ENCODE peak calls at places on chromosomes 7 and 10, in ten cellular contexts. R, L, J, S, K, F, I, A, P and B are unnamed samples.

GRCh38 chr7:139046143-139046542 is 10.3 kb upstream of the ZC3HAV1L start:
- DNase-seq in S (no peak), J (no peak), R (no peak), A (no peak), F (no peak), P (no peak), K (no peak), I (no peak), L (no peak), B (no peak)

GRCh38 chr7:126727930-126728331 is 524.8 kb downstream of the GRM8 start:
- DNase-seq in J (peak), A (no peak), I (no peak), L (no peak), K (no peak), F (no peak), P (no peak), R (no peak), S (no peak), B (no peak)

GRCh38 chr10:132738454-132739224 is 47.3 kb downstream of the NKX6-2 start:
- DNase-seq in L (no peak), K (no peak), R (no peak), J (no peak), P (no peak), I (no peak), S (no peak), A (no peak), F (no peak), B (no peak)

GRCh38 chr10:118332948-118333710 is 9.0 kb downstream of the FAM204A start:
- DNase-seq in F (no peak), J (peak), K (no peak), P (peak), R (no peak), A (no peak), I (no peak), S (no peak), L (no peak), B (no peak)

GRCh38 chr7:2760098-2760889 is 72.3 kb downstream of the AMZ1 start:
- DNase-seq in K (peak), J (peak), I (no peak), S (peak), A (peak), F (no peak), R (peak), P (peak), L (no peak), B (peak)

GRCh38 chr7:80548790-80549530 is 37.1 kb upstream of the GNAT3 start:
- DNase-seq in K (no peak), P (no peak), A (no peak), L (no peak), F (no peak), I (no peak), S (no peak), R (no peak), J (no peak), B (no peak)

GRCh38 chr10:14477408-14477710 is 146.6 kb upstream of the FRMD4A start:
- DNase-seq in R (no peak), K (no peak), A (no peak), L (no peak), I (no peak), S (no peak), J (no peak), F (no peak), P (no peak), B (no peak)

GRCh38 chr7:35792472-35793224 is 8.2 kb upstream of the SEPTIN7 start:
- DNase-seq in L (no peak), S (no peak), K (no peak), I (no peak), J (no peak), R (no peak), F (no peak), A (no peak), P (no peak), B (no peak)

GRCh38 chr7:155303897-155304296 is 6.2 kb downstream of the INSIG1 start:
- DNase-seq in I (no peak), S (no peak), P (no peak), L (no peak), F (no peak), K (no peak), R (no peak), J (no peak), A (no peak), B (no peak)

GRCh38 chr7:96314402-96315108 is 7.3 kb downstream of the SLC25A13 start:
- DNase-seq in R (no peak), J (no peak), A (no peak), K (no peak), F (no peak), L (no peak), S (no peak), I (no peak), P (no peak), B (no peak)

GRCh38 chr10:99689461-99689860 is 30.2 kb downstream of the ENTPD7 start:
- DNase-seq in F (no peak), K (no peak), R (no peak), I (no peak), J (no peak), L (no peak), A (no peak), S (no peak), P (no peak), B (no peak)

GRCh38 chr10:23034790-23035189 is 60.6 kb upstream of the MSRB2 start:
- DNase-seq in R (no peak), P (no peak), S (no peak), F (no peak), J (no peak), A (no peak), K (no peak), L (no peak), I (no peak), B (no peak)

GRCh38 chr7:80659120-80660055 is 20.9 kb downstream of the CD36 start:
- DNase-seq in A (peak), L (no peak), P (peak), K (no peak), J (peak), F (no peak), I (no peak), R (no peak), S (no peak), B (no peak)

GRCh38 chr7:11833431-11833830 is 1.4 kb upstream of the THSD7A start:
- DNase-seq in F (no peak), P (no peak), R (no peak), S (no peak), J (no peak), A (no peak), K (no peak), I (no peak), L (no peak), B (no peak)

GRCh38 chr10:49115015-49115795 is at the start of gene VSTM4:
- DNase-seq in J (peak), R (peak), F (no peak), L (no peak), A (no peak), S (no peak), I (peak), K (no peak), P (no peak), B (peak)

GRCh38 chr10:71649631-71650030 is 69.9 kb downstream of the C10orf105 start:
- DNase-seq in L (no peak), R (no peak), A (no peak), K (no peak), P (no peak), S (no peak), I (no peak), J (peak), F (no peak), B (no peak)

GRCh38 chr7:143205560-143206293 is 16.1 kb upstream of the TAS2R40 start:
- DNase-seq in A (no peak), L (no peak), P (no peak), I (no peak), F (peak), K (peak), S (no peak), R (peak), J (no peak), B (no peak)

GRCh38 chr7:93843260-93843659 is 47.3 kb downstream of the TFPI2 start:
- DNase-seq in A (no peak), K (no peak), J (no peak), P (no peak), F (no peak), R (no peak), S (no peak), I (no peak), L (no peak), B (no peak)

GRCh38 chr7:155785536-155785935 is 26.7 kb downstream of the SHH start:
- DNase-seq in L (no peak), K (no peak), J (no peak), R (no peak), P (no peak), S (peak), F (no peak), I (no peak), A (no peak), B (no peak)

GRCh38 chr10:132610071-132610701 is 72.6 kb downstream of the INPP5A start:
- DNase-seq in F (no peak), L (no peak), R (no peak), I (no peak), J (no peak), S (peak), K (no peak), P (no peak), A (no peak), B (peak)

GRCh38 chr10:14810969-14811953 is 26.6 kb downstream of the CDNF start:
- DNase-seq in J (no peak), F (no peak), A (no peak), P (no peak), K (no peak), S (no peak), I (no peak), R (no peak), L (no peak), B (no peak)

GRCh38 chr7:44914992-44915607 is 29.8 kb upstream of the PURB start:
- DNase-seq in R (no peak), K (no peak), A (no peak), J (no peak), F (peak), I (no peak), S (no peak), L (no peak), P (no peak), B (no peak)

GRCh38 chr10:76902949-76903348 is 734.7 kb downstream of the KCNMA1 start:
- DNase-seq in L (peak), P (no peak), S (no peak), J (peak), I (peak), A (no peak), F (no peak), R (no peak), K (peak), B (peak)

GRCh38 chr10:75355706-75356105 is 45.9 kb downstream of the ZNF503 start:
- DNase-seq in S (no peak), K (no peak), J (no peak), I (no peak), R (no peak), A (no peak), P (no peak), F (no peak), L (no peak), B (no peak)

GRCh38 chr7:71868797-71869196 is 543.3 kb downstream of the CALN1 start:
- DNase-seq in R (no peak), A (no peak), F (no peak), S (no peak), K (no peak), P (no peak), L (no peak), I (no peak), J (peak), B (no peak)

GRCh38 chr10:89516149-89516832 is 19.1 kb downstream of the SLC16A12 start:
- DNase-seq in L (no peak), I (no peak), P (no peak), F (no peak), S (no peak), R (peak), A (no peak), K (peak), J (peak), B (peak)

GRCh38 chr10:92305133-92306072 is 14.4 kb downstream of the MARCHF5 start:
- DNase-seq in F (no peak), I (no peak), S (no peak), J (no peak), R (no peak), P (no peak), L (no peak), A (no peak), K (no peak), B (no peak)

GRCh38 chr7:41886906-41887311 is 184.0 kb upstream of the INHBA start:
- DNase-seq in R (peak), A (no peak), I (no peak), S (peak), J (no peak), K (peak), P (no peak), L (no peak), F (no peak), B (peak)

GRCh38 chr10:78744521-78745090 is 324.2 kb upstream of the ZMIZ1 start:
- DNase-seq in K (no peak), L (no peak), A (no peak), I (no peak), J (no peak), P (peak), F (no peak), R (no peak), S (no peak), B (no peak)
- TF ChIP-seq POLR2A in K (no peak), L (no peak), A (no peak), I (no peak), J (no peak), P (no peak), F (no peak), R (no peak), S (no peak), B (no peak)

GRCh38 chr10:9227679-9228365 is 1173.3 kb downstream of the GATA3 start:
- DNase-seq in F (no peak), S (no peak), I (no peak), P (no peak), A (no peak), K (no peak), L (no peak), J (no peak), R (no peak), B (no peak)

GRCh38 chr10:9219860-9220259 is 1165.4 kb downstream of the GATA3 start:
- DNase-seq in K (no peak), L (no peak), A (no peak), I (no peak), P (no peak), F (no peak), R (no peak), S (no peak), J (no peak), B (no peak)

GRCh38 chr10:9228770-9229169 is 1174.3 kb downstream of the GATA3 start:
- DNase-seq in J (no peak), L (no peak), S (no peak), K (no peak), A (no peak), R (no peak), I (no peak), F (no peak), P (no peak), B (no peak)

GRCh38 chr10:9222917-9223316 is 1168.4 kb downstream of the GATA3 start:
- DNase-seq in J (no peak), K (no peak), L (no peak), I (no peak), A (no peak), F (no peak), P (no peak), R (no peak), S (no peak), B (no peak)
- TF ChIP-seq EP300 in J (no peak), K (no peak), L (no peak), I (no peak), A (no peak), F (no peak), P (no peak), R (no peak), S (no peak), B (no peak)

DNA sequence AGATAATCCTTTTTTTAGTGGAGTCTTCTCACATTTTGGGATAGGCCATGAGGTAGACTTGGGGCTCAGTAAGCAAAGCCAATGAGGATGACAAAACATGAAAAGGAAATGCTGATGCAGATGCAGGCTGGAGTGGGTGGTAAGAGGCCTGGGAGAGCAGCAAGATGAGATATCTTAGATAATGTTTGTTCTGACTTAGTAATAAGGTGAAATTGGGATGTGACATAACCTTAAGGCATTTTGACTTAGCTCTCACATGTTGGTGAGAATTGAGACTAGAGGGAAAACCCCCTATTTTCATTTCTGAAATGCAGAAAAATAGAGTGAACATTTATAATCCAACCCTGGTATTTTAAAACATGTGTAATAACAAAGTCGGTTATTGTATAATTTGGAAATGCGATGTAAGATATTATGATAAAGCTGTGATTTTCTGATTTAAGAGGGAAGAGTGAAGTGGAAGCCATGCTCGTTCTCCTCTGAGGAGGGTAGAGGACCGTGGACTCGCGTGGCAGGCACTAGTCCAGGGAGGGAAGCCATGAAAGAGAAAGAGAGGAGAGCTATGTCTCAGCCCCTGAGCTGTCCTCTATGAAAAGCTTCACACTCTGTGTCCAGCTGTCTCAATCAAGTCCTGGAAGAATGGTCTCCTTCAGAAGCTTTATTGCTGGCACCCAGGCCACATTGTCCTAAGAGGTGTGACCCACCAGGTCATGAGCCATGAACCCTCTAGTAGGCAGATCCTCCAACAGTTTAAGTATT is 57.3 kb downstream of the ST7 start:
- DNase-seq in I (no peak), L (no peak), R (no peak), K (no peak), P (no peak), F (peak), A (no peak), S (no peak), J (no peak), B (no peak)
- TF ChIP-seq POLR2A in I (no peak), L (no peak), R (no peak), K (no peak), P (no peak), F (peak), A (no peak), S (no peak), J (no peak), B (no peak)

DNA sequence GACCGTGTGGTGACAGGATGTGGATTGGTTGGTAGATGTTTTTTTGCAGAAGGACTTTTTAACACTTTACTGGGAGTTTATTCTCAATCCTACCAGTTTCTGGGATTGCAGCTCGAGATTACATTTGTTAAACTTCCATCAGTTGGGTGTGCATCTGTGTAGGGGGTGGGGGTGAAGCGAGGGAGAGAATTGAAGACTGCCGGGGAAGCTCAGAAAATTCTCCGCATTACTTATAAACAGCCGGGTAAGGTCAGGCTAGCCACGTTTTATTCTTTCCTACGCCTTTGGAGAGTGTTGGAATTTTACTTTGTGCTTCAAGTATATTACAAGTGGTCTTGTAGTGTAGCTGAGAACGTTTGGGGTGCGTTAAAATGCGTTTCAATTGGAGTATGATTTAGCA is 1.1 kb downstream of the PALS2 start:
- DNase-seq in J (peak), S (no peak), R (no peak), A (no peak), F (no peak), L (no peak), K (no peak), I (no peak), P (no peak), B (no peak)
- TF ChIP-seq EP300 in J (no peak), S (no peak), R (no peak), A (no peak), F (no peak), L (no peak), K (no peak), I (no peak), P (no peak), B (no peak)

DNA sequence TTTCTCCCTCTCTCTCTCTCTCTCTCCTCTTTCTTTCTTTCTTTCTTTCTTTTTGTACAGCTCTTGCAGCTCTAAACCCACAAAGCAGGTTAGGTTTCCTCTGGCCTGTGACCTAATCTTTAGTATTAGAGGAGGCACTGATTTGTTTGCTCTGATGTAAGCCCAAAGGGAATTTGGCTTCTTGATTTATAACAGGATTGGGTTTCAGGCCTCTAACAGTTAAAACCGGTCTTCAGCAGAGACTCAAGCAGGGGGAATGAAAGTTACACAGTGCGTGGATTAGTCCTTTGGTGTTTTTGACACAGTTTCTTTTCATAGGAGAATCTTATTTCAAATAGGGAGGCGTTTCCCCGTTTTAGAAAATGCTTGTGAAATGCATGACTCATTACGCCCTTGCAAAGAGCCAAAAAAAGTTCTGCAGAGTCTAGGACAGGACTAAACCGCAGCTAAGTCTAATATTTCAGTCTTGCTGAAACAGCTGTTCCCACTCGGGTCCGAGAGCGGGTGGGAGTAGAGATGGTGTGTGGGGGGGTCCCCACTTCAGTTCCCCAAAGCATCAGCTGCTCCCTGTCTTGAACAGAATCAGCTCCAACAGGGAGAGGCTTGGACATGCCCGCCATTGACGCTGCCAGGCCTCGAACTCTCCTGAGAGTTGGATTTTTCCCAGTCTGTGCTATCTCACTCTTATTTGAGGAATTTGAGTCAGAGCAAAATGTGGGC is 296.5 kb upstream of the PITRM1 start:
- DNase-seq in F (no peak), L (no peak), S (peak), A (peak), R (peak), I (no peak), J (no peak), P (no peak), K (peak), B (peak)
- TF ChIP-seq POLR2A in F (no peak), L (peak), S (peak), A (no peak), R (peak), I (no peak), J (no peak), P (no peak), K (no peak), B (no peak)

GRCh38 chr10:52266858-52267257 is 47.2 kb upstream of the DKK1 start:
- DNase-seq in A (no peak), P (no peak), J (no peak), L (no peak), K (no peak), S (no peak), I (no peak), F (no peak), R (no peak), B (no peak)

GRCh38 chr10:52268790-52269189 is 45.3 kb upstream of the DKK1 start:
- DNase-seq in R (no peak), A (no peak), F (no peak), S (no peak), K (no peak), J (no peak), I (no peak), P (no peak), L (no peak), B (no peak)

GRCh38 chr10:52259428-52259812 is 54.7 kb upstream of the DKK1 start:
- DNase-seq in P (no peak), F (no peak), S (no peak), R (no peak), I (no peak), L (no peak), J (no peak), A (no peak), K (no peak), B (no peak)

GRCh38 chr10:52261362-52261761 is 52.7 kb upstream of the DKK1 start:
- DNase-seq in J (no peak), S (no peak), R (no peak), L (no peak), F (no peak), A (no peak), P (no peak), K (no peak), I (no peak), B (no peak)

GRCh38 chr10:52265131-52265926 is 48.8 kb upstream of the DKK1 start:
- DNase-seq in P (no peak), K (no peak), S (no peak), L (no peak), J (no peak), A (no peak), R (no peak), F (no peak), I (no peak), B (no peak)
- TF ChIP-seq EP300 in P (no peak), K (no peak), S (no peak), L (no peak), J (no peak), A (no peak), R (no peak), F (no peak), I (no peak), B (no peak)

GRCh38 chr7:40093631-40094350 is 40.6 kb downstream of the MPLKIP start:
- DNase-seq in R (no peak), K (no peak), I (no peak), L (no peak), S (no peak), J (no peak), A (no peak), P (no peak), F (no peak), B (no peak)

GRCh38 chr7:40095226-40095625 is 39.2 kb downstream of the MPLKIP start:
- DNase-seq in S (no peak), A (no peak), L (no peak), J (no peak), K (no peak), P (peak), F (no peak), I (no peak), R (no peak), B (no peak)

GRCh38 chr7:40098810-40099209 is 35.6 kb downstream of the MPLKIP start:
- DNase-seq in K (no peak), J (no peak), L (no peak), S (no peak), P (peak), I (no peak), R (no peak), A (no peak), F (no peak), B (no peak)

GRCh38 chr7:40097728-40098127 is 36.7 kb downstream of the MPLKIP start:
- DNase-seq in R (no peak), I (no peak), J (no peak), K (no peak), L (no peak), A (no peak), P (no peak), F (no peak), S (no peak), B (no peak)

GRCh38 chr7:40095695-40096327 is 38.6 kb downstream of the MPLKIP start:
- DNase-seq in L (no peak), P (no peak), S (no peak), I (no peak), K (no peak), A (no peak), R (no peak), J (no peak), F (no peak), B (no peak)
- TF ChIP-seq POLR2A in L (no peak), P (no peak), S (no peak), I (no peak), K (no peak), A (no peak), R (no peak), J (no peak), F (no peak), B (no peak)